ENCODE peak calls at places on chromosome 17, in six cellular contexts. G, Q, I, Z, J and T are unnamed samples.

GRCh38 chr17:1625053-1625452 is 3.6 kb downstream of the SLC43A2 start:
- DNase-seq in Z (no peak), Q (no peak), I (no peak), G (no peak), J (no peak), T (no peak)

GRCh38 chr17:489758-490329 is 137.2 kb upstream of the RPH3AL start:
- DNase-seq in G (peak), J (peak), Z (peak), Q (no peak), I (no peak), T (peak)

GRCh38 chr17:16593356-16594102 is 24.5 kb upstream of the ZNF287 start:
- DNase-seq in Q (no peak), I (no peak), Z (no peak), G (peak), J (no peak), T (no peak)

GRCh38 chr17:8904201-8904600 is 36.7 kb upstream of the PIK3R6 start:
- DNase-seq in I (no peak), G (no peak), Z (peak), J (no peak), Q (no peak), T (no peak)

GRCh38 chr17:8147141-8147804 is 4.9 kb downstream of the PER1 start:
- DNase-seq in Q (no peak), G (no peak), Z (no peak), J (no peak), I (no peak), T (peak)

GRCh38 chr17:43171761-43172487 is 910 bp downstream of the NBR1 start:
- DNase-seq in Q (no peak), I (peak), Z (no peak), G (peak), J (no peak), T (no peak)

GRCh38 chr17:81092518-81093095 is 57.7 kb downstream of the BAIAP2 start:
- DNase-seq in Z (no peak), G (no peak), I (no peak), Q (no peak), J (no peak), T (no peak)

GRCh38 chr17:51585514-51586104 is 325.3 kb downstream of the UTP18 start:
- DNase-seq in I (peak), J (no peak), Z (no peak), Q (no peak), G (no peak), T (no peak)

GRCh38 chr17:21513012-21513570 is 136.9 kb downstream of the KCNJ12 start:
- DNase-seq in Q (peak), G (peak), I (peak), J (peak), Z (peak), T (peak)

GRCh38 chr17:16085066-16085699 is 85.6 kb downstream of the TTC19 start:
- DNase-seq in Q (no peak), I (no peak), G (peak), J (no peak), Z (no peak), T (no peak)

GRCh38 chr17:30093463-30094147 is 23.0 kb upstream of the NSRP1 start:
- DNase-seq in G (peak), Q (no peak), Z (peak), J (no peak), I (peak), T (peak)

GRCh38 chr17:44065668-44066203 is 735 bp downstream of the LSM12 start:
- DNase-seq in J (no peak), G (peak), I (no peak), Q (no peak), Z (no peak), T (no peak)

GRCh38 chr17:73612074-73612473 is 32.2 kb downstream of the SDK2 start:
- DNase-seq in Q (no peak), G (no peak), I (no peak), Z (no peak), J (no peak), T (no peak)

GRCh38 chr17:73610331-73610911 is 33.8 kb downstream of the SDK2 start:
- DNase-seq in Q (no peak), Z (no peak), G (no peak), J (no peak), I (no peak), T (no peak)

GRCh38 chr17:73609688-73610210 is 34.5 kb downstream of the SDK2 start:
- DNase-seq in G (no peak), Q (no peak), Z (no peak), I (no peak), J (no peak), T (no peak)

GRCh38 chr17:73611630-73612029 is 32.6 kb downstream of the SDK2 start:
- DNase-seq in J (no peak), Z (no peak), G (no peak), Q (no peak), I (no peak), T (no peak)

DNA sequence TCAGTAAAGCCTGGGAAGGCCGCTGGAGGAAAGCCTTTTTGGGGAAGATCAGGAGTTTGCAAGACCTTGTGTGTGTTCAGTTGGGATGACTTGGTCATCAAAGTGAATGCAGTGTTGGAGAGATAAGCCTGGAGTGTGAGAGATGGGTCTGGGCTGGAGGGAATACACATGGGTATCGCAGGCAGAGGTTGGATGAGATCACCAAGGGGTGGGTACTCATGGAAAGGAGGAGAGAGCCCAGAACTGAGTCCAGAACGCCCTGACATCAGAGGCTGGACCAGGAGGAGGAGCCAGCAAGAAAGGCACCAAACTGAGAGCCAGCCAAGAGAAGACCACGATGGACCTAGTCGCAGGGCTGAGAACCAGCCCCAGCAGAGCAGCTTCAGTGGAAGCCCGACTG is 35.2 kb downstream of the SDK2 start:
- DNase-seq in Z (no peak), Q (no peak), G (no peak), I (no peak), J (no peak), T (no peak)
- TF ChIP-seq CTCF in Z (no peak), Q (no peak), G (no peak), I (no peak), J (no peak), T (no peak)

GRCh38 chr17:40564883-40565744 is at the start of gene CCR7:
- DNase-seq in Z (peak), I (no peak), J (peak), Q (peak), G (no peak), T (peak)
- TF ChIP-seq CTCF in Z (no peak), I (no peak), J (no peak), Q (no peak), G (no peak), T (no peak)

GRCh38 chr17:19380551-19381284 is 2.4 kb downstream of the MAPK7 start:
- DNase-seq in Z (no peak), I (no peak), Q (no peak), J (peak), G (no peak), T (no peak)

GRCh38 chr17:19378416-19379293 is at the start of gene MAPK7:
- DNase-seq in I (no peak), Q (no peak), J (no peak), G (no peak), Z (no peak), T (no peak)

GRCh38 chr17:19381361-19381740 is 3.1 kb downstream of the MAPK7 start:
- DNase-seq in Q (no peak), I (no peak), Z (no peak), J (no peak), G (no peak), T (no peak)

GRCh38 chr17:19377602-19378415 is 489 bp upstream of the MAPK7 start:
- DNase-seq in I (peak), Q (peak), G (peak), J (peak), Z (peak), T (peak)

DNA sequence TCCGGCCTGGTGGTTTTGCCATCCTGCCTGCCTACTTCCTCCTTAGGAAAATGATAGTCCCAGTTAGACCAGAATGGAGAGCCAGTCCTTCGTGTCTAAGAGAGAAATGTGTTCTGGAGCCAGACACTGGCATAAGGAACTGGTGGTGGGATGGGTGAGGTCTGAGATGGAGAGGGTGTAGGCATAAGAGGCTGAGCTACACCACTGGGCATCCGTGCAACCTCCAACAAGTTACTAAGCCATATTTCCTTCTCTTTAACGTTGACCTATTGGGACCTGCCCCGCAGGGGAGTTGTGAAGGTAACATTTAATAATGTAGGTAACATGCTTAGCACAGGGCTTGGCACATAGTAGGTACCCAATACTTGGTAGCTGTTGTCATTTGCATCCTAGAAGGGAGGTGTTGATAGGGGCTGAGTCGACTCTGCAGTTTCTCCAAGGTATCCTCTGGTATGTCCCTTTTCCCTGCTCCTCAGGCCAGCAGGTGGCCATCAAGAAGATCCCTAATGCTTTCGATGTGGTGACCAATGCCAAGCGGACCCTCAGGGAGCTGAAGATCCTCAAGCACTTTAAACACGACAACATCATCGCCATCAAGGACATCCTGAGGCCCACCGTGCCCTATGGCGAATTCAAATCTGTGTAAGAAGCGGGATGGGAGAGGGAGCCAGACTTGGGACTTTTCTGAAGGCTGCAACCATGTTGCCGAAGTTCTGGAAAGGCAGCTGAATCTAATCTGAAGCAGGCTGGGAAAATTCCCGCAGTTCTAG is 1.2 kb downstream of the MAPK7 start:
- DNase-seq in G (no peak), Q (no peak), Z (no peak), I (no peak), J (no peak), T (no peak)
- TF ChIP-seq CTCF in G (no peak), Q (no peak), Z (no peak), I (no peak), J (no peak), T (no peak)

GRCh38 chr17:49035470-49036269 is 38.5 kb downstream of the IGF2BP1 start:
- DNase-seq in Q (no peak), J (no peak), Z (peak), I (peak), G (peak), T (peak)
- TF ChIP-seq CTCF in Q (peak), J (peak), Z (peak), I (peak), G (peak), T (peak)

DNA sequence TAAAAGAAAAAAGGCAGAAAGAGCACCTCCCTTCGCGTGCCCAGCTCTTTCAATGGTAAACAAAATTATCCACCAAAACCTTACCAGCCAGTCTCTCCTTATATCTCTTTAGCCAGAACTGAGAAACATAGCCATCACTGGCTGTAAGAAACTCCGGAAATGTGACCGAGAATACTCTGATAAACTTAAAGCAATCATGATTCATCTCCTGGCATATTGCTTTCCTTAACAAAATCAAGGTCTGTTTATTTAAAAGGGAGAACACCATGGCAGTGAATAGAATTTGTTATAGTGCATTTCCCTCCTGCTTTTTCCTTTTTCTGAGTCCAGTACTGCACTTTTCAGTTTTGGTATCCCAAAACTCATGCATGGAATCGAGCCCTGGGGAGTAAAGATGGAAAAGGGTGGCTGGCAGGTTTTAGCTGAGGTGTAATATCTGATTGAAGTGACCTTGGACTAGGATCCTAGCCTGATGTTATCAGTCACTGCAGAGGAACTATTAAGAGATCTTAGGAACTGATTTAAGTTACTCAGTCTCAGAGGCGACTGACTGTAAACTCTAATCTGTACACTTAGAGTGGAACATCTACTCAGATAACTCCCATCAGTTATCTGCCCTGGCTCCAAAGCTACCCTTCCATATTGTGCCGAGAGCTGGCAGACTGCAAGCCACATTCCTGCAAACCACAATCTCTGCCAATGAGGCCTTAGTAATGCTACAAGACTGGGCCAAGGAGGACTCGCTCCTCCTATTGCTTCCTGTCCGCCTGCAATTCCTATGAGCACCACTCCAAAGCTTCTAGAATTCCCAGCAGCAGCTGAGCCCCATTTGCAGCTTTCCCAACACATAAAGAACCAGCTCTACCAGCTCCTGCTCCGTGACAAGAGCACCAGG is 7.4 kb upstream of the COX10 start:
- DNase-seq in Z (no peak), J (no peak), I (no peak), Q (no peak), G (peak), T (no peak)
- TF ChIP-seq CTCF in Z (no peak), J (no peak), I (no peak), Q (no peak), G (no peak), T (no peak)